ENCODE peak calls at places on chromosomes 2 and 18, in five cellular contexts. D, T, H, A and M are unnamed samples.
A peak's percentile ranks its signal among the peaks of the same experiment; 100 is the strongest.

GRCh38 chr2:145088733-145089132 is 568.8 kb upstream of the ZEB2 start:
- DNase-seq in D (no peak), T (no peak), H (peak; percentile 22), A (no peak), M (no peak)

GRCh38 chr2:143801561-143801960 is 672.3 kb downstream of the ARHGAP15 start:
- DNase-seq in D (no peak), T (no peak), H (no peak), A (no peak), M (no peak)

GRCh38 chr2:180876506-180876905 is 103.9 kb upstream of the UBE2E3 start:
- DNase-seq in D (peak; percentile 75), T (no peak), H (peak; percentile 83), A (no peak), M (no peak)

GRCh38 chr2:38740851-38741541 is 10.2 kb downstream of the SRSF7 start:
- DNase-seq in D (peak; percentile 46), T (no peak), H (no peak), A (peak; percentile 60), M (peak; percentile 65)

GRCh38 chr18:25646971-25647370 is 295.0 kb upstream of the ZNF521 start:
- DNase-seq in D (no peak), T (no peak), H (peak; percentile 94), A (no peak), M (no peak)

GRCh38 chr2:99827296-99827999 is 314.9 kb downstream of the AFF3 start:
- DNase-seq in D (no peak), T (no peak), H (no peak), A (no peak), M (no peak)

GRCh38 chr2:241775223-241776177 is 1.1 kb upstream of the GAL3ST2 start:
- DNase-seq in D (no peak), T (no peak), H (no peak), A (no peak), M (no peak)

GRCh38 chr2:239328306-239329191 is 72.3 kb downstream of the HDAC4 start:
- DNase-seq in D (no peak), T (no peak), H (peak; percentile 93), A (no peak), M (peak; percentile 8)

GRCh38 chr2:226906439-226906796 is 70.6 kb downstream of the RHBDD1 start:
- DNase-seq in D (no peak), T (no peak), H (no peak), A (no peak), M (no peak)

GRCh38 chr2:199975297-199975895 is 20.0 kb downstream of the MAIP1 start:
- DNase-seq in D (no peak), T (no peak), H (no peak), A (peak; percentile 57), M (no peak)